ENCODE peak calls at places on chromosomes 12 and 14, in five cellular contexts. H is transverse colon, W is A549, L is neural progenitor cell, M is Peyer's patch. T is an unnamed sample. For H3K4me1, the result is how much of the 10 kb centered on the place peaks cover.

GRCh38 chr12:47813491-47814196 is 6.1 kb downstream of the HDAC7 start:
- DNase-seq in M (peak), L (peak), W (no peak), H (peak), T (no peak)

GRCh38 chr12:104152691-104153241 is 14.8 kb upstream of the NFYB start:
- DNase-seq in H (no peak), M (no peak), L (no peak), W (no peak), T (no peak)

GRCh38 chr14:66240112-66240511 is 246.1 kb upstream of the CCDC196 start:
- DNase-seq in L (no peak), H (no peak), W (no peak), M (no peak), T (no peak)

GRCh38 chr14:25908707-25909106 is 689.1 kb downstream of the NOVA1 start:
- DNase-seq in M (no peak), L (no peak), W (no peak), H (no peak), T (no peak)

GRCh38 chr12:674272-674781 is 11.1 kb upstream of the NINJ2 start:
- DNase-seq in L (no peak), M (no peak), H (no peak), W (no peak), T (peak)

GRCh38 chr12:54958048-54958658 is 26.4 kb downstream of the TESPA1 start:
- DNase-seq in H (peak), M (no peak), L (peak), W (peak), T (peak)

GRCh38 chr14:105385322-105385637 is 13.1 kb upstream of the TEX22 start:
- DNase-seq in M (no peak), L (no peak), W (no peak), H (no peak), T (no peak)

GRCh38 chr14:71995741-71996140 is 63.5 kb downstream of the RGS6 start:
- DNase-seq in H (no peak), W (no peak), L (no peak), M (no peak), T (no peak)

GRCh38 chr12:47156167-47156736 is 76.5 kb upstream of the AMIGO2 start:
- DNase-seq in W (peak), L (no peak), M (no peak), H (no peak), T (no peak)

GRCh38 chr12:1102088-1102487 is 111.1 kb downstream of the ERC1 start:
- DNase-seq in W (no peak), L (no peak), M (no peak), H (no peak), T (no peak)

GRCh38 chr12:3293013-3293412 is 198.0 kb upstream of the PRMT8 start:
- DNase-seq in W (no peak), M (no peak), L (no peak), H (no peak), T (no peak)

GRCh38 chr12:86663691-86664090 is 407.5 kb upstream of the MGAT4C start:
- DNase-seq in H (no peak), M (no peak), L (no peak), W (no peak), T (peak)

GRCh38 chr12:78674311-78675085 is 190.1 kb upstream of the SYT1 start:
- DNase-seq in W (no peak), M (no peak), L (no peak), H (no peak), T (peak)

GRCh38 chr12:128190614-128191013 is 76.4 kb upstream of the TMEM132C start:
- DNase-seq in H (no peak), M (no peak), W (no peak), L (peak), T (no peak)

GRCh38 chr12:106898001-106898966 is 57.4 kb upstream of the TMEM263 start:
- DNase-seq in W (no peak), M (no peak), H (no peak), L (peak), T (peak)

GRCh38 chr14:72962829-72963312 is 36.6 kb downstream of the DCAF4 start:
- DNase-seq in L (peak), W (peak), H (peak), M (no peak), T (peak)

GRCh38 chr14:74238974-74239847 is at the start of gene VSX2:
- DNase-seq in W (no peak), H (no peak), M (no peak), L (peak), T (no peak)

GRCh38 chr14:69612014-69612758 is 790 bp downstream of the SUSD6 start:
- DNase-seq in H (peak), W (no peak), L (peak), M (peak), T (peak)

GRCh38 chr12:123519151-123520001 is 14.1 kb downstream of the RILPL1 start:
- DNase-seq in H (peak), L (no peak), W (peak), M (no peak), T (no peak)

GRCh38 chr14:104537613-104537988 is 42.0 kb upstream of the C14orf180 start:
- DNase-seq in W (no peak), L (no peak), M (no peak), H (no peak), T (no peak)

GRCh38 chr12:103680591-103681065 is 93.6 kb downstream of the STAB2 start:
- DNase-seq in M (no peak), L (no peak), H (peak), W (no peak), T (peak)

GRCh38 chr14:105198588-105198987 is 17.5 kb upstream of the NUDT14 start:
- DNase-seq in M (no peak), L (no peak), W (no peak), H (no peak), T (no peak)

GRCh38 chr14:91228112-91229004 is 16.1 kb downstream of the GPR68 start:
- DNase-seq in L (no peak), W (no peak), M (no peak), H (no peak), T (no peak)

GRCh38 chr12:131726-132465 is 65.3 kb downstream of the IQSEC3 start:
- DNase-seq in M (no peak), W (peak), H (no peak), L (no peak), T (no peak)

GRCh38 chr12:68455676-68456345 is 123.6 kb upstream of the MDM1 start:
- DNase-seq in H (no peak), W (no peak), L (no peak), M (no peak), T (peak)

GRCh38 chr12:112018571-112019237 is 5.5 kb downstream of the ERP29 start:
- DNase-seq in H (no peak), L (no peak), W (no peak), M (no peak), T (no peak)

GRCh38 chr14:99645545-99646505 is 896 bp downstream of the HHIPL1 start:
- DNase-seq in L (no peak), M (no peak), H (no peak), W (no peak), T (no peak)
- H3K4me3 ChIP-seq in L (peak), M (peak), H (peak), W (peak), T (peak)

DNA sequence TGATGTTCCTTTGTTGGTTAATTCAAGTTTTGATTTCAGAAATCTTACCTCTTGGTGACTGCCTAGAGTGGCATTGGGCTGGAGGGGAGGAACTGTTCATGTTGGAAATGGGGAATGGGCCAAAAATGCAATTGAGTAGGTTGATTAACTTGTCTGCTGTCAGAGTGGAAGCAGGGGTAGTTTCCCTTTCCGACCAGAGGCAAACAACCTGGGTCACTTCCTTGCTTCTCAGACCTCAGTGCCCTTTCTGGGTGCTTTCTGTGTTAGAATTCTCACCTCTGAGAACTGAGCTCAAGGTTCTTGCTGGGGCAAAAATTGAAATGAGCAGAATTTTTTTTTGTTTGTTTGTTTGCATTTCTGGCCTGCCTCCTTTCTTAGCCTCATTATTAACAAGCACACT is 2.3 kb upstream of the M6PR start:
- DNase-seq in L (no peak), W (no peak), M (no peak), H (no peak), T (no peak)
- H3K4me1 ChIP-seq in L (under half), W (under half), M (under half), H (under half), T (under half)

GRCh38 chr14:51018521-51018920 is 74.2 kb upstream of the PYGL start:
- DNase-seq in H (no peak), L (no peak), W (no peak), M (no peak), T (no peak)

GRCh38 chr14:51014086-51014485 is 69.8 kb upstream of the PYGL start:
- DNase-seq in M (no peak), L (peak), H (no peak), W (no peak), T (peak)

GRCh38 chr14:51019089-51019488 is 74.8 kb upstream of the PYGL start:
- DNase-seq in W (no peak), H (no peak), L (no peak), M (no peak), T (no peak)

GRCh38 chr14:51020024-51020710 is 74.7 kb downstream of the TRIM9 start:
- DNase-seq in H (no peak), W (no peak), M (no peak), L (no peak), T (no peak)

GRCh38 chr14:51014625-51015024 is 70.3 kb upstream of the PYGL start:
- DNase-seq in H (no peak), M (no peak), W (no peak), L (no peak), T (no peak)
- H3K4me3 ChIP-seq in H (no peak), M (no peak), W (no peak), L (no peak), T (no peak)

DNA sequence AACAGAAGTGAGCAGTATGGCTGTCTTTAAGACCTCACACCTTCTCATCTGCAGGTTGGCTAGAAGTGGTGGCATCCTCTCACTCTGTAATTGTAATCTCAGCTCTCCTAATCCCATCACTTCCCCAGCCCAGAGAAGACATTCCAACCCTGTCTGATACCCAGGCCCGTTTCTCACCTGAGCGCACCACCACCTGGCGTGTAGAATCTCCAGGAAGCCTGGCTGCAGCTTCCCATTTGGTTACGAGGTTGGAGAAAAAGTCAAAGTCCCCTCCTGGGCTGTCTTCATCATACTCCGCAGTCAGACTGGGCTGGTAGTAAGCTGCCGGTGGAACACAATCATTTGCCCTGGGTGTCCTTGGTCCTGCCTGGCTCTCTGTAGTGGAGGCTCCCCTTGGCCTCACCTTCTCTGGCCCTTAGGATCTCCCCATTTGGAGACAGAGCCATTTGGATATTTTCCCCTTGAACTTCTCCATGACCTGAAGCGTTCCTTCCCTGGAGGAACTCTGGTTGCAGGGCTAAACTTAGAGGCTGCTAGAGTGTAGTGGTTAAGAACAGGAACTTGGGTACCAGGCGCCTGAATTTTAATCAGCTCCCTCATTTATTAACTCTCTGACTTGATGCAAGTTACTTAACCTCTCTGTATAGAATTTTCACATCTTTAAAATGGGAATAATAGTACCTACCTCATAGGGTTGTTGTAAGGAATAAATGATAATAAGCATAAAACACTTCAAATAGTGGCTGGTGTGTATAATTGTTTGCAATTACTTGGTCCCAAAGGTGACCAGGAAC is 1.8 kb downstream of the SDR39U1 start:
- DNase-seq in L (no peak), H (no peak), W (no peak), M (no peak), T (no peak)
- H3K4me1 ChIP-seq in L (under half), H (under half), W (under half), M (under half), T (under half)

GRCh38 chr14:22427771-22428228 is 161.2 kb downstream of the DAD1 start:
- DNase-seq in M (no peak), L (peak), H (no peak), W (peak), T (peak)
- H3K4me3 ChIP-seq in M (no peak), L (no peak), H (no peak), W (peak), T (peak)

DNA sequence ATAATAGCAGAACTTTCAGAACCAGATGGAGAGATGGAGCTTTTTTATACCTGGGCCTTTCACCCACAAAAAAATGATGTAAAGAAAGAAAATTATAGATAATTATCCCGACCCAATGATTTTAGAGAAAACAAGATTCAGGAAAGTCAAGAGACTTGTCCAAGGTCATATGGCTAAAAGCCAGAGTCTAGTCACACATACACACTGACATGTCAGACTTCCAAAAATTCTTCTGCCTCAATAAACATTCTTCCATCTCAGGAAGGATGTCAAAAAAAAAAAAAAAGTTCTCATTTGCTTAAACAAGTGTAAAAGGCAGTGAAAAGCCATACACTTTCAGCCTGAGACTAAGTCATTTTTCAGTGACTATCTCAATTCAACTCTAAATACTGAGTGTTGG is 116.0 kb downstream of the PRICKLE1 start:
- DNase-seq in L (no peak), M (no peak), W (no peak), H (no peak), T (no peak)
- H3K4me1 ChIP-seq in L (under half), M (under half), W (under half), H (under half), T (under half)

DNA sequence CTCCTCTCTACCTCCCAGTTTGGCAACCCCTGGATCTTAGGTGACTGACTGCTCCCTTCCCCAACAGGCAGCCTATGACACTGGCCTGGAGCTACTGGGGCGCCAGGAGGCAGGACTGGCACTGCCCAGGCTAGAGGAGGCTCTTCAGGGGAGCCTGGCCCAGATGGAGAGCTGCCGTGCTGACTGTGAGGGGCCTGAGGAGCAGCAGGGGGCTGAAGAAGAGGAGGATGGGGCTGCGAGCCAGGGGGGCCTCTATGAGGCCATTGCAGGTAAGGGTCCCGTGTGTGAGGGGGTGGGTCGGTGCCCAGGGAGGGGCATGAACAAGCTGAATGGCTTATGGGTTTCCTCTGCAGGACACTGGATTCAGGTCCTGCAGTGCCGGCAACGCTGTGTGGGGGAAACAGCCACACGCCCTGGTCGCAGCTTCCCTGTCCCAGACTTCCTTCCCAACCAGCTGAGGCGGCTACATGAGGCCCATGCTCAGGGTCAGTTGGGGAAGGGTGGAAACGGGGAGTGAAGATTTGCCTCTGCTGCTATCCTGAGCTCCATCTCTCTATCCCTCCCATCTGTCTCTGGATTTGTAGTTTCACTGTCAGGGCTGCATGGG is 2.2 kb downstream of the P3H3 start:
- DNase-seq in W (no peak), M (no peak), H (no peak), L (no peak), T (no peak)
- H3K4me3 ChIP-seq in W (no peak), M (no peak), H (no peak), L (no peak), T (no peak)

DNA sequence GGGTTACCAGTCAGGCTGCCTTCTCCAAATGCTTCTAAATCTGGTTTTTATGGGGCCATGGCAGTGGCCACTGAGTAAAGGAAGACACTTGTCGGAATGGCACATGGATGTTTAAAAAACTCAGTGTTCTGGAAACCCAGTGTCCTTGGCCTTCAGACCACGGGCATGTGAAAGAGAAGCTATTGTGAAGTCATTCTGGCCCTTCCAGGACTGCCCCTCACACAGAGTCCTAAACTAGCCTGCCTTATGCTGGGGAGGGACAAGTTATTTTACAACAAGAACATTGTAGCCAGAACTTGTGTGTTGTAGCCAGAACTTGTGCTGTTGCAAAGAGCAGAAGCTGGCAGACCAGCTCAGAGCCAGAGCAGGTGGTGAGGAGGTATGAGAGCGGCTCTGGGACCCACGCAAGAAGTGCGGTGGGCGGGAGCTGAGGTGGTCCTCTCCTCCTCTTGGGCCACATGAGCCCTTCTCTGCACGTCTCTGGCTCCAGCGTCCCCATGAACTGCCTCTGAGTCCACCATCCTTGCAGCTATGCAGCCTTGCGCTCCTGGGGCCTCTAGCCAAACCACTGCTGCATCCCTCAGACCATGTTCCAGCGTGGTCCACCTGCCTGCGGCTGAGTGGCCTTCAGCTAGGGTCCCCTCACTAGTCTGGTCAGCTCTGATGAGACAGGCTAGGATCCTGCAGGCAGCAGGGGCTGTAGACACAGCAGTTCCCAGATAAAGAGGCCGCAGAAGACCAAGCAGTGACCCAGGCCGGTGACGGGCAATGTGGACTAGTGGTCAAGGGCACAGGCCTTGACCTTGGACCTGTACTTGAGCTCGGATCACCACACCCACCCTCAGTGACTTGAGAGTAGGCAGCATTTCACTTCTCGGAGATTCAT is 32.5 kb downstream of the MMAB start:
- DNase-seq in W (no peak), H (no peak), L (no peak), M (no peak), T (no peak)
- H3K4me1 ChIP-seq in W (under half), H (under half), L (under half), M (under half), T (under half)